ENCODE peak calls at places on chromosomes 16 and 17, in five cellular contexts. One of them, this sample, is unnamed.

GRCh38 chr17:76997981-76998531 is 129.9 kb downstream of the MGAT5B start:
- DNase-seq in lower leg skin: no peak
- DNase-seq in NB4: peak; percentile 82
- DNase-seq in transverse colon: peak; percentile 11
- DNase-seq in pulmonary artery endothelial cell: no peak
- DNase-seq in this sample: no peak

GRCh38 chr17:75676461-75676860 is 9.3 kb downstream of the SAP30BP start:
- DNase-seq in lower leg skin: no peak
- DNase-seq in NB4: no peak
- DNase-seq in transverse colon: no peak
- DNase-seq in pulmonary artery endothelial cell: no peak
- DNase-seq in this sample: no peak

GRCh38 chr17:81959362-81960129 is 1.4 kb downstream of the NOTUM start:
- DNase-seq in lower leg skin: peak; percentile 12
- DNase-seq in NB4: peak; percentile 52
- DNase-seq in transverse colon: peak; percentile 82
- DNase-seq in pulmonary artery endothelial cell: no peak
- DNase-seq in this sample: no peak

GRCh38 chr17:63647065-63647725 is 25.0 kb downstream of the MAP3K3 start:
- DNase-seq in lower leg skin: no peak
- DNase-seq in NB4: no peak
- DNase-seq in transverse colon: no peak
- DNase-seq in pulmonary artery endothelial cell: no peak
- DNase-seq in this sample: no peak

GRCh38 chr16:57639172-57639571 is 10.7 kb downstream of the ADGRG1 start:
- DNase-seq in lower leg skin: no peak
- DNase-seq in NB4: no peak
- DNase-seq in transverse colon: no peak
- DNase-seq in pulmonary artery endothelial cell: no peak
- DNase-seq in this sample: no peak

GRCh38 chr17:40224707-40225092 is 5.6 kb downstream of the WIPF2 start:
- DNase-seq in lower leg skin: peak; percentile 46
- DNase-seq in NB4: no peak
- DNase-seq in transverse colon: no peak
- DNase-seq in pulmonary artery endothelial cell: no peak
- DNase-seq in this sample: no peak

GRCh38 chr16:4293822-4294457 is 21.1 kb upstream of the TFAP4 start:
- DNase-seq in lower leg skin: no peak
- DNase-seq in NB4: no peak
- DNase-seq in transverse colon: no peak
- DNase-seq in pulmonary artery endothelial cell: no peak
- DNase-seq in this sample: no peak

GRCh38 chr17:75517277-75517865 is 1.0 kb downstream of the TSEN54 start:
- DNase-seq in lower leg skin: no peak
- DNase-seq in NB4: no peak
- DNase-seq in transverse colon: peak; percentile 76
- DNase-seq in pulmonary artery endothelial cell: no peak
- DNase-seq in this sample: no peak

GRCh38 chr17:27533874-27534815 is 77.9 kb downstream of the KSR1 start:
- DNase-seq in lower leg skin: no peak
- DNase-seq in NB4: no peak
- DNase-seq in transverse colon: peak; percentile 33
- DNase-seq in pulmonary artery endothelial cell: peak; percentile 13
- DNase-seq in this sample: no peak

GRCh38 chr17:81831957-81832607 is 1.0 kb downstream of the MCRIP1 start:
- DNase-seq in lower leg skin: no peak
- DNase-seq in NB4: peak; percentile 84
- DNase-seq in transverse colon: no peak
- DNase-seq in pulmonary artery endothelial cell: no peak
- DNase-seq in this sample: no peak

GRCh38 chr16:57536306-57537193 is at the start of gene CCDC102A:
- DNase-seq in lower leg skin: no peak
- DNase-seq in NB4: peak; percentile 85
- DNase-seq in transverse colon: no peak
- DNase-seq in pulmonary artery endothelial cell: no peak
- DNase-seq in this sample: no peak

GRCh38 chr16:69494993-69495392 is 70.6 kb downstream of the CYB5B start:
- DNase-seq in lower leg skin: no peak
- DNase-seq in NB4: peak; percentile 73
- DNase-seq in transverse colon: peak; percentile 31
- DNase-seq in pulmonary artery endothelial cell: no peak
- DNase-seq in this sample: no peak

GRCh38 chr16:12439443-12440232 is 364.0 kb downstream of the CPPED1 start:
- DNase-seq in lower leg skin: no peak
- DNase-seq in NB4: no peak
- DNase-seq in transverse colon: no peak
- DNase-seq in pulmonary artery endothelial cell: no peak
- DNase-seq in this sample: no peak

GRCh38 chr17:2336215-2337151 is at the start of gene TSR1:
- DNase-seq in lower leg skin: peak; percentile 87
- DNase-seq in NB4: peak; percentile 91
- DNase-seq in transverse colon: peak; percentile 93
- DNase-seq in pulmonary artery endothelial cell: no peak
- DNase-seq in this sample: peak; percentile 74

GRCh38 chr17:45841883-45842525 is 2.7 kb upstream of the SPPL2C start:
- DNase-seq in lower leg skin: no peak
- DNase-seq in NB4: no peak
- DNase-seq in transverse colon: no peak
- DNase-seq in pulmonary artery endothelial cell: no peak
- DNase-seq in this sample: no peak

GRCh38 chr17:81419333-81419885 is 24.2 kb downstream of the BAHCC1 start:
- DNase-seq in lower leg skin: peak; percentile 73
- DNase-seq in NB4: no peak
- DNase-seq in transverse colon: peak; percentile 82
- DNase-seq in pulmonary artery endothelial cell: no peak
- DNase-seq in this sample: no peak

GRCh38 chr16:14418795-14419225 is 211.2 kb downstream of the PARN start:
- DNase-seq in lower leg skin: no peak
- DNase-seq in NB4: no peak
- DNase-seq in transverse colon: no peak
- DNase-seq in pulmonary artery endothelial cell: no peak
- DNase-seq in this sample: no peak

This sample was measured in smooth muscle cell of the brain vasculature.